ENCODE peak calls at places on chromosomes 7 and 10, in six cellular contexts. One of them, this sample, is unnamed.

GRCh38 chr7:129958643-129959479 is 6.1 kb upstream of the UBE2H start:
- DNase-seq in HCT116: peak; percentile 69
- DNase-seq in H54: no peak
- DNase-seq in upper lobe of left lung: no peak
- DNase-seq in transverse colon: peak; percentile 74
- DNase-seq in sigmoid colon: peak; percentile 59
- DNase-seq in this sample: no peak

GRCh38 chr10:16779375-16779774 is 37.8 kb downstream of the RSU1 start:
- DNase-seq in sigmoid colon: no peak
- DNase-seq in upper lobe of left lung: no peak
- DNase-seq in HCT116: no peak
- DNase-seq in transverse colon: no peak
- DNase-seq in H54: no peak
- DNase-seq in this sample: no peak

GRCh38 chr10:63217120-63217605 is 84.0 kb downstream of the NRBF2 start:
- DNase-seq in H54: peak; percentile 15
- DNase-seq in sigmoid colon: no peak
- DNase-seq in HCT116: peak; percentile 27
- DNase-seq in transverse colon: no peak
- DNase-seq in upper lobe of left lung: no peak
- DNase-seq in this sample: no peak

GRCh38 chr7:13981070-13981469 is 8.4 kb downstream of the ETV1 start:
- DNase-seq in H54: peak; percentile 56
- DNase-seq in transverse colon: peak; percentile 63
- DNase-seq in upper lobe of left lung: no peak
- DNase-seq in sigmoid colon: peak; percentile 67
- DNase-seq in HCT116: peak; percentile 86
- DNase-seq in this sample: no peak

GRCh38 chr7:10560497-10560896 is 413.2 kb upstream of the PHF14 start:
- DNase-seq in upper lobe of left lung: no peak
- DNase-seq in transverse colon: no peak
- DNase-seq in HCT116: no peak
- DNase-seq in H54: no peak
- DNase-seq in sigmoid colon: no peak
- DNase-seq in this sample: no peak

GRCh38 chr7:43647772-43648643 is 65.1 kb downstream of the STK17A start:
- DNase-seq in transverse colon: peak; percentile 59
- DNase-seq in sigmoid colon: peak; percentile 89
- DNase-seq in upper lobe of left lung: peak; percentile 43
- DNase-seq in H54: peak; percentile 71
- DNase-seq in HCT116: peak; percentile 67
- DNase-seq in this sample: no peak

GRCh38 chr7:37987732-37988131 is 67.3 kb downstream of the EPDR1 start:
- DNase-seq in HCT116: no peak
- DNase-seq in H54: no peak
- DNase-seq in sigmoid colon: no peak
- DNase-seq in upper lobe of left lung: no peak
- DNase-seq in transverse colon: peak; percentile 43
- DNase-seq in this sample: no peak

GRCh38 chr7:71630521-71630920 is 498.6 kb downstream of the GALNT17 start:
- DNase-seq in sigmoid colon: no peak
- DNase-seq in transverse colon: no peak
- DNase-seq in H54: no peak
- DNase-seq in HCT116: no peak
- DNase-seq in upper lobe of left lung: no peak
- DNase-seq in this sample: no peak

GRCh38 chr10:31132681-31133239 is 101.1 kb upstream of the ZNF438 start:
- DNase-seq in H54: no peak
- DNase-seq in upper lobe of left lung: no peak
- DNase-seq in HCT116: no peak
- DNase-seq in transverse colon: no peak
- DNase-seq in sigmoid colon: no peak
- DNase-seq in this sample: no peak

GRCh38 chr7:22812350-22812749 is 10.3 kb downstream of the TOMM7 start:
- DNase-seq in H54: no peak
- DNase-seq in HCT116: no peak
- DNase-seq in upper lobe of left lung: no peak
- DNase-seq in sigmoid colon: no peak
- DNase-seq in transverse colon: no peak
- DNase-seq in this sample: no peak

GRCh38 chr10:48494611-48495010 is 110.3 kb downstream of the ARHGAP22 start:
- DNase-seq in transverse colon: no peak
- DNase-seq in HCT116: no peak
- DNase-seq in H54: no peak
- DNase-seq in upper lobe of left lung: no peak
- DNase-seq in sigmoid colon: no peak
- DNase-seq in this sample: no peak

GRCh38 chr10:85919358-85920022 is 447.1 kb downstream of the GRID1 start:
- DNase-seq in upper lobe of left lung: no peak
- DNase-seq in sigmoid colon: no peak
- DNase-seq in H54: no peak
- DNase-seq in HCT116: no peak
- DNase-seq in transverse colon: no peak
- DNase-seq in this sample: no peak

GRCh38 chr10:84539244-84539643 is 210.9 kb downstream of the CCSER2 start:
- DNase-seq in HCT116: no peak
- DNase-seq in upper lobe of left lung: no peak
- DNase-seq in transverse colon: no peak
- DNase-seq in H54: no peak
- DNase-seq in sigmoid colon: no peak
- DNase-seq in this sample: no peak

GRCh38 chr10:91805110-91805825 is 7.0 kb downstream of the TNKS2 start:
- DNase-seq in sigmoid colon: no peak
- DNase-seq in transverse colon: no peak
- DNase-seq in HCT116: no peak
- DNase-seq in H54: no peak
- DNase-seq in upper lobe of left lung: no peak
- DNase-seq in this sample: no peak

GRCh38 chr10:132036153-132036886 is 29.4 kb upstream of the JAKMIP3 start:
- DNase-seq in HCT116: no peak
- DNase-seq in upper lobe of left lung: peak; percentile 86
- DNase-seq in sigmoid colon: no peak
- DNase-seq in H54: no peak
- DNase-seq in transverse colon: no peak
- DNase-seq in this sample: no peak

GRCh38 chr7:32030904-32031692 is 39.1 kb downstream of the PDE1C start:
- DNase-seq in H54: no peak
- DNase-seq in HCT116: no peak
- DNase-seq in sigmoid colon: no peak
- DNase-seq in upper lobe of left lung: no peak
- DNase-seq in transverse colon: no peak
- DNase-seq in this sample: no peak

GRCh38 chr10:95133016-95133752 is 60.9 kb upstream of the ACSM6 start:
- DNase-seq in H54: peak; percentile 42
- DNase-seq in upper lobe of left lung: no peak
- DNase-seq in HCT116: peak; percentile 82
- DNase-seq in transverse colon: peak; percentile 79
- DNase-seq in sigmoid colon: peak; percentile 66
- DNase-seq in this sample: peak; percentile 20

DNA sequence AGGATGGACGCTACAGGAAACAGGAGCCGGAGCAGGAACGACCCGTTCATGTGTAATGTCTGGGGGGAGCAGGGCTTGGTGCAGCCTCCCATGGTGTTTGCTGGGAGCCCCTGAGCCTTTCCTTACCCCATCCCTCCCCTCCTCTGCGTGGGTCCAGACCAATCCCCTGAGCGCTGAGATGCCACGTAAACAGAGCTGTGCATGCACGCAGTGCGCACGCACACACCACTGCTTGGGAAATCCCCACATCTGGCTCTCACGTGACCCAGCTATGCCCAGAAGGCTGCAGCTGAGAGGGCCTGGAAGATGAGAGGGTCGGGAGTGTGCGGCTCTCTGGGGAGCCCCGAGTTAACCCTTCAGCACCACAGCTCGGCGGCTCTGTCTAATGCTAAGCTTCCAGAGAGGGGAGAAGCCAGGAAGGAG is 177.3 kb downstream of the SH3PXD2A start:
- DNase-seq in upper lobe of left lung: no peak
- DNase-seq in HCT116: no peak
- DNase-seq in sigmoid colon: peak; percentile 98
- DNase-seq in transverse colon: peak; percentile 87
- DNase-seq in H54: no peak
- DNase-seq in this sample: peak; percentile 91
- TF ChIP-seq POLR2A in upper lobe of left lung: no peak
- TF ChIP-seq POLR2A in HCT116: no peak
- TF ChIP-seq POLR2A in sigmoid colon: peak; percentile 29
- TF ChIP-seq POLR2A in transverse colon: peak; percentile 42
- TF ChIP-seq POLR2A in H54: no peak
- TF ChIP-seq POLR2A in this sample: peak; percentile 69

GRCh38 chr7:105012503-105013282 is 1.3 kb upstream of the KMT2E start:
- DNase-seq in upper lobe of left lung: peak; percentile 100
- DNase-seq in H54: peak; percentile 93
- DNase-seq in transverse colon: peak; percentile 100
- DNase-seq in HCT116: peak; percentile 93
- DNase-seq in sigmoid colon: peak; percentile 100
- DNase-seq in this sample: peak; percentile 83
- TF ChIP-seq POLR2A in upper lobe of left lung: peak; percentile 63
- TF ChIP-seq POLR2A in H54: peak; percentile 73
- TF ChIP-seq POLR2A in transverse colon: no peak
- TF ChIP-seq POLR2A in HCT116: no peak
- TF ChIP-seq POLR2A in sigmoid colon: peak; percentile 96
- TF ChIP-seq POLR2A in this sample: peak; percentile 85

GRCh38 chr7:19709249-19709578 is 377 bp upstream of the POLR1F start:
- DNase-seq in H54: no peak
- DNase-seq in sigmoid colon: no peak
- DNase-seq in upper lobe of left lung: no peak
- DNase-seq in HCT116: no peak
- DNase-seq in transverse colon: no peak
- DNase-seq in this sample: no peak

GRCh38 chr7:19705663-19706062 is 3.2 kb downstream of the POLR1F start:
- DNase-seq in upper lobe of left lung: no peak
- DNase-seq in HCT116: no peak
- DNase-seq in transverse colon: no peak
- DNase-seq in H54: no peak
- DNase-seq in sigmoid colon: no peak
- DNase-seq in this sample: no peak

GRCh38 chr7:19713676-19714075 is 4.8 kb upstream of the POLR1F start:
- DNase-seq in sigmoid colon: no peak
- DNase-seq in transverse colon: peak; percentile 12
- DNase-seq in HCT116: peak; percentile 51
- DNase-seq in upper lobe of left lung: no peak
- DNase-seq in H54: no peak
- DNase-seq in this sample: no peak

GRCh38 chr7:19707240-19707639 is 1.6 kb downstream of the POLR1F start:
- DNase-seq in upper lobe of left lung: no peak
- DNase-seq in HCT116: no peak
- DNase-seq in H54: no peak
- DNase-seq in transverse colon: no peak
- DNase-seq in sigmoid colon: no peak
- DNase-seq in this sample: no peak

GRCh38 chr7:19708397-19709248 is at the start of gene POLR1F:
- DNase-seq in transverse colon: peak; percentile 95
- DNase-seq in HCT116: peak; percentile 91
- DNase-seq in sigmoid colon: peak; percentile 96
- DNase-seq in H54: peak; percentile 87
- DNase-seq in upper lobe of left lung: peak; percentile 97
- DNase-seq in this sample: peak; percentile 48
- TF ChIP-seq POLR2A in transverse colon: peak; percentile 83
- TF ChIP-seq POLR2A in HCT116: peak; percentile 72
- TF ChIP-seq POLR2A in sigmoid colon: peak; percentile 86
- TF ChIP-seq POLR2A in H54: peak; percentile 97
- TF ChIP-seq POLR2A in upper lobe of left lung: peak; percentile 59
- TF ChIP-seq POLR2A in this sample: peak; percentile 98

GRCh38 chr10:68901106-68901927 is at the start of gene DDX50:
- DNase-seq in H54: peak; percentile 94
- DNase-seq in upper lobe of left lung: peak; percentile 97
- DNase-seq in HCT116: peak; percentile 96
- DNase-seq in sigmoid colon: peak; percentile 99
- DNase-seq in transverse colon: peak; percentile 98
- DNase-seq in this sample: peak; percentile 72
- TF ChIP-seq POLR2A in H54: peak; percentile 85
- TF ChIP-seq POLR2A in upper lobe of left lung: peak; percentile 42
- TF ChIP-seq POLR2A in HCT116: peak; percentile 73
- TF ChIP-seq POLR2A in sigmoid colon: peak; percentile 76
- TF ChIP-seq POLR2A in transverse colon: peak; percentile 85
- TF ChIP-seq POLR2A in this sample: peak; percentile 66

GRCh38 chr10:43606323-43607198 is at the start of gene ZNF485:
- DNase-seq in transverse colon: peak; percentile 69
- DNase-seq in HCT116: peak; percentile 32
- DNase-seq in H54: peak; percentile 27
- DNase-seq in upper lobe of left lung: peak; percentile 94
- DNase-seq in sigmoid colon: peak; percentile 81
- DNase-seq in this sample: peak; percentile 71
- TF ChIP-seq POLR2A in transverse colon: peak; percentile 31
- TF ChIP-seq POLR2A in HCT116: peak; percentile 32
- TF ChIP-seq POLR2A in H54: peak; percentile 83
- TF ChIP-seq POLR2A in upper lobe of left lung: no peak
- TF ChIP-seq POLR2A in sigmoid colon: no peak
- TF ChIP-seq POLR2A in this sample: peak; percentile 61

DNA sequence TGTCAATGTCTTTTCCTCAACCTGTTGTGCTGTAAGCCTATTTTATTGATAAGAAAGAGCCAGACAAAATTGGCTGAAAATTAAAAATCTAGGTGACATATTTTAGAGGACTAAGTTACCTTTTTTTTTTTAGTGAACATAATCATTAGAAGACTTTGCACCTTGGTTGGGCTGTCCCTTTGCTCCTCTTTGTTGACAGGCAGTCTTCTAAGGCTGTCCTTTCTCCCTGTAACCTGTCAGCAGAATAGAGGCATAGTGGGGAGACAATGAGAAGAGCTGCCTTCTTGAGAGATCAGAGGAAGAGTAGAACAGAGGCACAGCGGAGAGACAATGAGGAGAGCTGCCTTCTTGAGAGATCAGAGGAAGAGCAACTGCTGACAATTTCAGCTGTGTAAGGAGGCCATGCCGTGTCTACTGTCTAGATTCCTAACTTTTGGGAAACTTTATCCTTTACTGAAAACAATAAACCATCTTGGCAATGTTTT is 238.3 kb upstream of the FZD1 start:
- DNase-seq in sigmoid colon: no peak
- DNase-seq in HCT116: no peak
- DNase-seq in upper lobe of left lung: no peak
- DNase-seq in transverse colon: no peak
- DNase-seq in H54: no peak
- DNase-seq in this sample: no peak
- TF ChIP-seq POLR2A in sigmoid colon: no peak
- TF ChIP-seq POLR2A in HCT116: no peak
- TF ChIP-seq POLR2A in upper lobe of left lung: no peak
- TF ChIP-seq POLR2A in transverse colon: no peak
- TF ChIP-seq POLR2A in H54: no peak
- TF ChIP-seq POLR2A in this sample: no peak

DNA sequence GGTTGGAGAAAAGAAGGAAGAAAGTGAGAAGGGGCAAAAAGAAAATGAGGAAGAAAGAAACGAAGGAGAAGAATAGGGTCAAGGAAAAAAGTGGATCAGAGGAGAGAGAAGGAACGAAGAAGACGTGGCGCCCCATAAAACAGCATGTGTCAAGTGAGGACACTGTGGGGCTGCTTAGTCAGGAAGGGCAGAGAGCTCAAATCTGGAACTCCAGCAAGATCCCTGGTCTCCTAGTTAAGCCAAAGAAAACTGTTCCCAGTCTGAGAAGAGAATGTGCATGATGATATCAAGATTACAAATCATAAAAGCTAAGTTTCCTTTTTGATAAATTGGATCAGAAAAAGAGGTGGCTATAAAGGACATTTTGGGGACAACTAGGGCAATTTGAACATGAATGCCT is 33.0 kb downstream of the CREB3L2 start:
- DNase-seq in H54: no peak
- DNase-seq in transverse colon: no peak
- DNase-seq in HCT116: no peak
- DNase-seq in upper lobe of left lung: no peak
- DNase-seq in sigmoid colon: no peak
- DNase-seq in this sample: no peak
- TF ChIP-seq POLR2A in H54: no peak
- TF ChIP-seq POLR2A in transverse colon: no peak
- TF ChIP-seq POLR2A in HCT116: no peak
- TF ChIP-seq POLR2A in upper lobe of left lung: no peak
- TF ChIP-seq POLR2A in sigmoid colon: no peak
- TF ChIP-seq POLR2A in this sample: no peak